ENCODE peak calls at places on chromosomes 1 and 21, in ten cellular contexts. G, W, J, B, Z, Q, T, S, V and X are unnamed samples.
A peak's percentile ranks its signal among the peaks of the same experiment; 100 is the strongest.

GRCh38 chr1:198641966-198642656 is 3.3 kb downstream of the PTPRC start:
- DNase-seq in G (no peak), W (no peak), J (no peak), B (no peak), Z (no peak), Q (no peak), T (no peak), S (no peak), V (no peak), X (no peak)

GRCh38 chr1:180213401-180214177 is 16.5 kb upstream of the LHX4 start:
- DNase-seq in G (peak; percentile 14), W (peak; percentile 62), J (no peak), B (no peak), Z (no peak), Q (peak; percentile 52), T (no peak), S (no peak), V (no peak), X (no peak)

GRCh38 chr1:175250027-175250426 is 57.5 kb upstream of the KIAA0040 start:
- DNase-seq in G (no peak), W (no peak), J (no peak), B (no peak), Z (no peak), Q (no peak), T (no peak), S (no peak), V (no peak), X (no peak)

GRCh38 chr21:42650033-42650370 is 3.4 kb upstream of the PDE9A start:
- DNase-seq in G (no peak), W (no peak), J (no peak), B (no peak), Z (no peak), Q (no peak), T (no peak), S (no peak), V (no peak), X (no peak)

GRCh38 chr1:30106125-30106524 is 617.3 kb downstream of the MATN1 start:
- DNase-seq in G (peak; percentile 50), W (no peak), J (peak; percentile 18), B (no peak), Z (no peak), Q (peak; percentile 55), T (peak; percentile 20), S (peak; percentile 53), V (no peak), X (no peak)

GRCh38 chr1:83931658-83932253 is 67.2 kb downstream of the TTLL7 start:
- DNase-seq in G (peak; percentile 75), W (no peak), J (peak; percentile 36), B (no peak), Z (peak; percentile 64), Q (peak; percentile 75), T (peak; percentile 31), S (peak; percentile 78), V (peak; percentile 10), X (peak; percentile 5)

GRCh38 chr1:39992229-39992628 is 37.3 kb downstream of the MFSD2A start:
- DNase-seq in G (no peak), W (no peak), J (no peak), B (no peak), Z (no peak), Q (no peak), T (no peak), S (no peak), V (no peak), X (no peak)

GRCh38 chr1:200147742-200148141 is 120.2 kb downstream of the NR5A2 start:
- DNase-seq in G (no peak), W (no peak), J (no peak), B (no peak), Z (no peak), Q (no peak), T (no peak), S (no peak), V (no peak), X (no peak)

GRCh38 chr1:164602480-164603093 is 43.6 kb downstream of the PBX1 start:
- DNase-seq in G (peak; percentile 71), W (no peak), J (peak; percentile 47), B (peak; percentile 45), Z (no peak), Q (peak; percentile 52), T (no peak), S (no peak), V (peak; percentile 77), X (no peak)

GRCh38 chr1:18217398-18218043 is 109.9 kb downstream of the IGSF21 start:
- DNase-seq in G (peak; percentile 21), W (no peak), J (no peak), B (peak; percentile 24), Z (no peak), Q (peak; percentile 49), T (no peak), S (peak; percentile 67), V (peak; percentile 10), X (no peak)

GRCh38 chr21:35072960-35073359 is 23.9 kb upstream of the RUNX1 start:
- DNase-seq in G (no peak), W (no peak), J (no peak), B (no peak), Z (no peak), Q (no peak), T (no peak), S (no peak), V (no peak), X (no peak)

GRCh38 chr1:149844096-149844495 is 55.3 kb upstream of the BOLA1 start:
- DNase-seq in G (peak; percentile 34), W (no peak), J (no peak), B (no peak), Z (no peak), Q (peak; percentile 11), T (no peak), S (peak; percentile 84), V (no peak), X (no peak)

GRCh38 chr21:37423103-37423502 is 56.5 kb downstream of the DYRK1A start:
- DNase-seq in G (no peak), W (no peak), J (no peak), B (no peak), Z (no peak), Q (no peak), T (no peak), S (no peak), V (no peak), X (no peak)

GRCh38 chr21:18350216-18350615 is 53.4 kb downstream of the TMPRSS15 start:
- DNase-seq in G (no peak), W (no peak), J (no peak), B (no peak), Z (peak; percentile 51), Q (no peak), T (no peak), S (no peak), V (no peak), X (no peak)

GRCh38 chr1:55076356-55076755 is 37.0 kb downstream of the PCSK9 start:
- DNase-seq in G (no peak), W (no peak), J (no peak), B (no peak), Z (no peak), Q (no peak), T (no peak), S (no peak), V (no peak), X (no peak)

GRCh38 chr1:22507582-22507981 is 55.7 kb upstream of the EPHA8 start:
- DNase-seq in G (no peak), W (no peak), J (no peak), B (no peak), Z (no peak), Q (no peak), T (peak; percentile 76), S (no peak), V (no peak), X (no peak)

GRCh38 chr1:154353460-154353904 is 28.2 kb downstream of the ATP8B2 start:
- DNase-seq in G (peak; percentile 66), W (no peak), J (no peak), B (no peak), Z (peak; percentile 28), Q (peak; percentile 33), T (no peak), S (peak; percentile 49), V (peak; percentile 26), X (peak; percentile 7)

GRCh38 chr21:42060166-42060565 is 11.0 kb upstream of the UMODL1 start:
- DNase-seq in G (no peak), W (no peak), J (no peak), B (no peak), Z (no peak), Q (no peak), T (no peak), S (no peak), V (no peak), X (no peak)

GRCh38 chr1:7770620-7770938 is 517 bp upstream of the VAMP3 start:
- DNase-seq in G (no peak), W (no peak), J (no peak), B (no peak), Z (no peak), Q (no peak), T (no peak), S (peak; percentile 29), V (no peak), X (no peak)

GRCh38 chr1:226568077-226568831 is 19.7 kb downstream of the STUM start:
- DNase-seq in G (peak; percentile 47), W (no peak), J (no peak), B (no peak), Z (no peak), Q (no peak), T (no peak), S (peak; percentile 20), V (no peak), X (no peak)

GRCh38 chr1:17729909-17730308 is 25.2 kb upstream of the ACTL8 start:
- DNase-seq in G (no peak), W (no peak), J (no peak), B (no peak), Z (no peak), Q (no peak), T (no peak), S (no peak), V (no peak), X (no peak)

GRCh38 chr1:212608956-212609700 is 567 bp downstream of the ATF3 start:
- DNase-seq in G (peak; percentile 55), W (peak; percentile 65), J (peak; percentile 10), B (peak; percentile 45), Z (no peak), Q (peak; percentile 73), T (peak; percentile 80), S (peak; percentile 48), V (peak; percentile 42), X (no peak)